ENCODE peak calls at places on chromosome 9, in nine cellular contexts. X is mammary epithelial cell; W is effector memory CD4-positive, alpha-beta T cell; C is GM18507; L is dorsolateral prefrontal cortex; D is glutamatergic neuron; V is mucosa of descending colon; E is NCI-H2081; M is NCI-H1417 treated with DMSO at 0.1 percent for 48 hours. Q is an unnamed sample.

GRCh38 chr9:4266602-4267001 is 33.3 kb downstream of the GLIS3 start:
- DNase-seq in D (no peak), V (no peak), X (no peak), E (no peak), M (no peak), C (no peak), L (no peak), W (no peak), Q (no peak)

GRCh38 chr9:97386265-97386633 is 25.6 kb upstream of the TDRD7 start:
- DNase-seq in L (no peak), M (no peak), D (no peak), E (no peak), X (no peak), C (no peak), W (no peak), V (peak), Q (no peak)

GRCh38 chr9:137611623-137612609 is 6.4 kb downstream of the ARRDC1 start:
- DNase-seq in L (no peak), V (peak), M (peak), E (peak), C (no peak), D (no peak), X (peak), W (no peak), Q (no peak)

GRCh38 chr9:73863924-73864323 is 633.2 kb upstream of the RORB start:
- DNase-seq in X (peak), M (no peak), D (no peak), E (no peak), W (no peak), L (no peak), V (no peak), C (no peak), Q (no peak)

GRCh38 chr9:14616188-14616982 is 76.8 kb downstream of the ZDHHC21 start:
- DNase-seq in L (no peak), E (peak), D (no peak), V (no peak), C (no peak), M (no peak), W (no peak), X (peak), Q (no peak)

GRCh38 chr9:38131729-38132128 is 62.7 kb upstream of the SHB start:
- DNase-seq in E (no peak), W (no peak), M (no peak), C (no peak), V (no peak), L (no peak), D (no peak), X (no peak), Q (no peak)

GRCh38 chr9:87748895-87749294 is 23.0 kb downstream of the CTSL start:
- DNase-seq in W (no peak), E (no peak), V (no peak), C (no peak), L (no peak), X (no peak), D (no peak), M (no peak), Q (no peak)

GRCh38 chr9:81045658-81046057 is 643.7 kb downstream of the TLE1 start:
- DNase-seq in D (no peak), C (no peak), L (no peak), V (no peak), E (no peak), X (no peak), W (no peak), M (no peak), Q (no peak)

GRCh38 chr9:95605826-95606555 is 89.2 kb upstream of the PTCH1 start:
- DNase-seq in M (no peak), D (no peak), X (no peak), C (no peak), L (no peak), W (no peak), E (peak), V (no peak), Q (no peak)

GRCh38 chr9:69502671-69503301 is 169.4 kb downstream of the APBA1 start:
- DNase-seq in C (no peak), M (no peak), L (no peak), W (no peak), E (no peak), V (no peak), D (no peak), X (peak), Q (no peak)